ENCODE peak calls at places on chromosomes 12 and 14, in seven cellular contexts. One of them, this sample, is unnamed.
A peak's percentile ranks its signal among the peaks of the same experiment; 100 is the strongest.

GRCh38 chr12:18332173-18332572 is 70.9 kb downstream of the PIK3C2G start:
- DNase-seq in foreskin fibroblast: no peak
- DNase-seq in breast epithelium: peak; percentile 47
- DNase-seq in psoas muscle: no peak
- DNase-seq in GM12865: no peak
- DNase-seq in H9: no peak
- DNase-seq in ovary: no peak
- DNase-seq in this sample: peak; percentile 13

GRCh38 chr14:103949386-103949785 is 7.1 kb upstream of the RD3L start:
- DNase-seq in foreskin fibroblast: no peak
- DNase-seq in breast epithelium: no peak
- DNase-seq in psoas muscle: no peak
- DNase-seq in GM12865: no peak
- DNase-seq in H9: no peak
- DNase-seq in ovary: no peak
- DNase-seq in this sample: peak; percentile 54

GRCh38 chr12:111304642-111305071 is 64.2 kb downstream of the PHETA1 start:
- DNase-seq in foreskin fibroblast: peak; percentile 33
- DNase-seq in breast epithelium: no peak
- DNase-seq in psoas muscle: no peak
- DNase-seq in GM12865: peak; percentile 47
- DNase-seq in H9: peak; percentile 75
- DNase-seq in ovary: no peak
- DNase-seq in this sample: no peak

GRCh38 chr14:77053046-77053841 is 24.7 kb upstream of the IRF2BPL start:
- DNase-seq in foreskin fibroblast: peak; percentile 80
- DNase-seq in breast epithelium: peak; percentile 63
- DNase-seq in psoas muscle: peak; percentile 81
- DNase-seq in GM12865: peak; percentile 85
- DNase-seq in H9: peak; percentile 88
- DNase-seq in ovary: peak; percentile 86
- DNase-seq in this sample: peak; percentile 63

GRCh38 chr12:22544038-22544979 is at the start of gene C2CD5:
- DNase-seq in foreskin fibroblast: peak; percentile 99
- DNase-seq in breast epithelium: peak; percentile 92
- DNase-seq in psoas muscle: peak; percentile 99
- DNase-seq in GM12865: peak; percentile 98
- DNase-seq in H9: peak; percentile 98
- DNase-seq in ovary: peak; percentile 98
- DNase-seq in this sample: peak; percentile 97

GRCh38 chr12:107801150-107801549 is 26.6 kb downstream of the ASCL4 start:
- DNase-seq in foreskin fibroblast: no peak
- DNase-seq in breast epithelium: no peak
- DNase-seq in psoas muscle: no peak
- DNase-seq in GM12865: no peak
- DNase-seq in H9: no peak
- DNase-seq in ovary: no peak
- DNase-seq in this sample: no peak

GRCh38 chr14:99267871-99268775 is 3.9 kb downstream of the BCL11B start:
- DNase-seq in foreskin fibroblast: no peak
- DNase-seq in breast epithelium: no peak
- DNase-seq in psoas muscle: no peak
- DNase-seq in GM12865: no peak
- DNase-seq in H9: no peak
- DNase-seq in ovary: no peak
- DNase-seq in this sample: no peak

GRCh38 chr12:118520954-118521353 is 144.6 kb downstream of the SUDS3 start:
- DNase-seq in foreskin fibroblast: no peak
- DNase-seq in breast epithelium: no peak
- DNase-seq in psoas muscle: no peak
- DNase-seq in GM12865: no peak
- DNase-seq in H9: no peak
- DNase-seq in ovary: no peak
- DNase-seq in this sample: no peak

GRCh38 chr14:99125113-99125512 is 146.9 kb downstream of the BCL11B start:
- DNase-seq in foreskin fibroblast: no peak
- DNase-seq in breast epithelium: peak; percentile 9
- DNase-seq in psoas muscle: no peak
- DNase-seq in GM12865: no peak
- DNase-seq in H9: no peak
- DNase-seq in ovary: no peak
- DNase-seq in this sample: no peak

GRCh38 chr12:123126294-123127144 is 24.4 kb downstream of the PITPNM2 start:
- DNase-seq in foreskin fibroblast: peak; percentile 99
- DNase-seq in breast epithelium: no peak
- DNase-seq in psoas muscle: peak; percentile 67
- DNase-seq in GM12865: no peak
- DNase-seq in H9: no peak
- DNase-seq in ovary: no peak
- DNase-seq in this sample: peak; percentile 92

GRCh38 chr14:100537701-100538565 is 49.3 kb downstream of the BEGAIN start:
- DNase-seq in foreskin fibroblast: no peak
- DNase-seq in breast epithelium: peak; percentile 77
- DNase-seq in psoas muscle: peak; percentile 50
- DNase-seq in GM12865: no peak
- DNase-seq in H9: peak; percentile 35
- DNase-seq in ovary: peak; percentile 35
- DNase-seq in this sample: no peak

GRCh38 chr12:72207094-72207493 is 65.1 kb upstream of the TRHDE start:
- DNase-seq in foreskin fibroblast: no peak
- DNase-seq in breast epithelium: no peak
- DNase-seq in psoas muscle: no peak
- DNase-seq in GM12865: no peak
- DNase-seq in H9: no peak
- DNase-seq in ovary: no peak
- DNase-seq in this sample: no peak

GRCh38 chr12:110005319-110005973 is 6.2 kb downstream of the ANKRD13A start:
- DNase-seq in foreskin fibroblast: no peak
- DNase-seq in breast epithelium: no peak
- DNase-seq in psoas muscle: no peak
- DNase-seq in GM12865: peak; percentile 71
- DNase-seq in H9: no peak
- DNase-seq in ovary: no peak
- DNase-seq in this sample: no peak

GRCh38 chr12:13735756-13736155 is 245.6 kb downstream of the GRIN2B start:
- DNase-seq in foreskin fibroblast: no peak
- DNase-seq in breast epithelium: no peak
- DNase-seq in psoas muscle: no peak
- DNase-seq in GM12865: no peak
- DNase-seq in H9: no peak
- DNase-seq in ovary: no peak
- DNase-seq in this sample: no peak

GRCh38 chr12:75889214-75889613 is 142.4 kb downstream of the PHLDA1 start:
- DNase-seq in foreskin fibroblast: peak; percentile 32
- DNase-seq in breast epithelium: peak; percentile 56
- DNase-seq in psoas muscle: no peak
- DNase-seq in GM12865: no peak
- DNase-seq in H9: peak; percentile 52
- DNase-seq in ovary: no peak
- DNase-seq in this sample: no peak

GRCh38 chr14:28294834-28295440 is 471.6 kb upstream of the FOXG1 start:
- DNase-seq in foreskin fibroblast: peak; percentile 45
- DNase-seq in breast epithelium: no peak
- DNase-seq in psoas muscle: no peak
- DNase-seq in GM12865: no peak
- DNase-seq in H9: no peak
- DNase-seq in ovary: no peak
- DNase-seq in this sample: peak; percentile 75

GRCh38 chr12:10498042-10498441 is 7.6 kb upstream of the EIF2S3B start:
- DNase-seq in foreskin fibroblast: no peak
- DNase-seq in breast epithelium: no peak
- DNase-seq in psoas muscle: no peak
- DNase-seq in GM12865: no peak
- DNase-seq in H9: no peak
- DNase-seq in ovary: no peak
- DNase-seq in this sample: no peak

GRCh38 chr12:107163413-107163812 is 70.1 kb upstream of the CRY1 start:
- DNase-seq in foreskin fibroblast: no peak
- DNase-seq in breast epithelium: no peak
- DNase-seq in psoas muscle: no peak
- DNase-seq in GM12865: no peak
- DNase-seq in H9: no peak
- DNase-seq in ovary: no peak
- DNase-seq in this sample: no peak

GRCh38 chr14:88227693-88228092 is 95.4 kb downstream of the KCNK10 start:
- DNase-seq in foreskin fibroblast: no peak
- DNase-seq in breast epithelium: no peak
- DNase-seq in psoas muscle: no peak
- DNase-seq in GM12865: peak; percentile 38
- DNase-seq in H9: no peak
- DNase-seq in ovary: no peak
- DNase-seq in this sample: no peak

GRCh38 chr12:97595423-97595822 is 132.8 kb downstream of the RMST start:
- DNase-seq in foreskin fibroblast: no peak
- DNase-seq in breast epithelium: no peak
- DNase-seq in psoas muscle: no peak
- DNase-seq in GM12865: no peak
- DNase-seq in H9: no peak
- DNase-seq in ovary: no peak
- DNase-seq in this sample: no peak

GRCh38 chr12:121223283-121223946 is 13.5 kb downstream of the P2RX4 start:
- DNase-seq in foreskin fibroblast: no peak
- DNase-seq in breast epithelium: no peak
- DNase-seq in psoas muscle: no peak
- DNase-seq in GM12865: peak; percentile 71
- DNase-seq in H9: peak; percentile 67
- DNase-seq in ovary: peak; percentile 37
- DNase-seq in this sample: peak; percentile 17
- TF ChIP-seq CTCF in foreskin fibroblast: peak; percentile 10
- TF ChIP-seq CTCF in breast epithelium: peak; percentile 48
- TF ChIP-seq CTCF in psoas muscle: no peak
- TF ChIP-seq CTCF in GM12865: peak; percentile 42
- TF ChIP-seq CTCF in H9: peak; percentile 57
- TF ChIP-seq CTCF in ovary: no peak
- TF ChIP-seq CTCF in this sample: peak; percentile 27

GRCh38 chr12:56468216-56469006 is at the start of gene SPRYD4:
- DNase-seq in foreskin fibroblast: peak; percentile 97
- DNase-seq in breast epithelium: peak; percentile 93
- DNase-seq in psoas muscle: peak; percentile 97
- DNase-seq in GM12865: peak; percentile 98
- DNase-seq in H9: peak; percentile 94
- DNase-seq in ovary: peak; percentile 95
- DNase-seq in this sample: peak; percentile 93
- TF ChIP-seq CTCF in foreskin fibroblast: peak; percentile 9
- TF ChIP-seq CTCF in breast epithelium: peak; percentile 15
- TF ChIP-seq CTCF in psoas muscle: peak; percentile 11
- TF ChIP-seq CTCF in GM12865: peak; percentile 27
- TF ChIP-seq CTCF in H9: peak; percentile 32
- TF ChIP-seq CTCF in ovary: peak; percentile 51
- TF ChIP-seq CTCF in this sample: peak; percentile 23

DNA sequence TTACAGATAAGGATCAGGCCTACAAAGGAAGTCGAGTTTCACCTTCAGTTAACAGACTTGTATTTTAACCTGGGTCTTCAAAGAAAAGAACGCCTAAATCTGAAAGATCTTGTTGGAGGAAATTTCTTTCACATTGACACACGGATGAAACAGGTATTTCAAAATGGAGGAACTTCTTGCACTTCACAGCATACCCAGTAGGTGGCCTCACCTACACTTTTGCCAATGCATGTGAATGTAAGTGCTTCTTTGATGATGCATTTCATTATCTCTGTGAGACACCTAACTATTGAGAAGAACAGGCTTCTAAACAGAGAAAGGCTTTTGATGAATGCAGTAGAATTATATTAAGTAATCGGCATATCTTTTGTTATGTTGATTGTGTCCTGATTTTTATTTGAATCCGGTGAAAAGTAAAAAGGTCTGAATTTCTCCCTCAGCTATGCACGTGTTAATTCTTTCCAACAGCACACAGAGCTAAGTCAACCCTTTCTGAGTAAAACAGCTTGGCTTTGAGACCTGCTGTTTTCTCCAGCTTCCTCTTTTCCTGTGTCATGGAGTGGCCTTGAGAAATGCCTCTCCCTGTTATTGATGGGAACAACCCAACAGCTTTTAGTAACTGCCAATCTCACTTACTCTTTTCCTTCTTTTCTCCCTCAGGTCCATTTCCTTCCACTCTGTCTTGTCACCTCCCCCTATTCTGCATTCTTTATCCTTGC is 399.0 kb downstream of the NAV3 start:
- DNase-seq in foreskin fibroblast: peak; percentile 62
- DNase-seq in breast epithelium: no peak
- DNase-seq in psoas muscle: no peak
- DNase-seq in GM12865: peak; percentile 72
- DNase-seq in H9: peak; percentile 71
- DNase-seq in ovary: no peak
- DNase-seq in this sample: peak; percentile 58
- TF ChIP-seq CTCF in foreskin fibroblast: peak; percentile 61
- TF ChIP-seq CTCF in breast epithelium: no peak
- TF ChIP-seq CTCF in psoas muscle: peak; percentile 18
- TF ChIP-seq CTCF in GM12865: peak; percentile 75
- TF ChIP-seq CTCF in H9: peak; percentile 80
- TF ChIP-seq CTCF in ovary: peak; percentile 51
- TF ChIP-seq CTCF in this sample: peak; percentile 50

GRCh38 chr12:30882706-30883105 is 43.8 kb upstream of the TSPAN11 start:
- DNase-seq in foreskin fibroblast: peak; percentile 14
- DNase-seq in breast epithelium: no peak
- DNase-seq in psoas muscle: no peak
- DNase-seq in GM12865: no peak
- DNase-seq in H9: no peak
- DNase-seq in ovary: no peak
- DNase-seq in this sample: no peak
- TF ChIP-seq CTCF in foreskin fibroblast: no peak
- TF ChIP-seq CTCF in breast epithelium: no peak
- TF ChIP-seq CTCF in psoas muscle: no peak
- TF ChIP-seq CTCF in GM12865: no peak
- TF ChIP-seq CTCF in H9: peak; percentile 26
- TF ChIP-seq CTCF in ovary: no peak
- TF ChIP-seq CTCF in this sample: no peak

This sample was measured in MCF 10A.